ENCODE peak calls at places on chromosomes 4 and X, in four cellular contexts. One of them, this sample, is unnamed.

GRCh38 chrX:31545726-31546125 is 473.9 kb upstream of the FTHL17 start:
- DNase-seq in GM18507: no peak
- DNase-seq in stimulated activated naive B cell treated with anti-CD40 and anti-IgM and Interleukin-4, amounts not matched to agents 10 μg/mL and 1 μg/mL and 100 μg/mL, for 72 hours: no peak
- DNase-seq in fibroblast of pulmonary artery: no peak
- DNase-seq in this sample: no peak

GRCh38 chr4:151679247-151679646 is 81.6 kb downstream of the GATB start:
- DNase-seq in GM18507: no peak
- DNase-seq in stimulated activated naive B cell treated with anti-CD40 and anti-IgM and Interleukin-4, amounts not matched to agents 10 μg/mL and 1 μg/mL and 100 μg/mL, for 72 hours: no peak
- DNase-seq in fibroblast of pulmonary artery: no peak
- DNase-seq in this sample: no peak

GRCh38 chr4:171186700-171187099 is 626.5 kb upstream of the GALNTL6 start:
- DNase-seq in GM18507: no peak
- DNase-seq in stimulated activated naive B cell treated with anti-CD40 and anti-IgM and Interleukin-4, amounts not matched to agents 10 μg/mL and 1 μg/mL and 100 μg/mL, for 72 hours: no peak
- DNase-seq in fibroblast of pulmonary artery: no peak
- DNase-seq in this sample: peak

GRCh38 chr4:5758741-5759140 is 47.7 kb downstream of the EVC start:
- DNase-seq in GM18507: no peak
- DNase-seq in stimulated activated naive B cell treated with anti-CD40 and anti-IgM and Interleukin-4, amounts not matched to agents 10 μg/mL and 1 μg/mL and 100 μg/mL, for 72 hours: no peak
- DNase-seq in fibroblast of pulmonary artery: peak
- DNase-seq in this sample: no peak

GRCh38 chr4:139267301-139267700 is 12.7 kb downstream of the MGARP start:
- DNase-seq in GM18507: no peak
- DNase-seq in stimulated activated naive B cell treated with anti-CD40 and anti-IgM and Interleukin-4, amounts not matched to agents 10 μg/mL and 1 μg/mL and 100 μg/mL, for 72 hours: no peak
- DNase-seq in fibroblast of pulmonary artery: no peak
- DNase-seq in this sample: no peak

GRCh38 chrX:120668357-120668756 is 38.5 kb upstream of the C1GALT1C1 start:
- DNase-seq in GM18507: no peak
- DNase-seq in stimulated activated naive B cell treated with anti-CD40 and anti-IgM and Interleukin-4, amounts not matched to agents 10 μg/mL and 1 μg/mL and 100 μg/mL, for 72 hours: peak
- DNase-seq in fibroblast of pulmonary artery: no peak
- DNase-seq in this sample: no peak

GRCh38 chr4:95585016-95585695 is 36.4 kb upstream of the UNC5C start:
- DNase-seq in GM18507: no peak
- DNase-seq in stimulated activated naive B cell treated with anti-CD40 and anti-IgM and Interleukin-4, amounts not matched to agents 10 μg/mL and 1 μg/mL and 100 μg/mL, for 72 hours: no peak
- DNase-seq in fibroblast of pulmonary artery: no peak
- DNase-seq in this sample: no peak

GRCh38 chr4:12852338-12853307 is 631.5 kb downstream of the RAB28 start:
- DNase-seq in GM18507: no peak
- DNase-seq in stimulated activated naive B cell treated with anti-CD40 and anti-IgM and Interleukin-4, amounts not matched to agents 10 μg/mL and 1 μg/mL and 100 μg/mL, for 72 hours: no peak
- DNase-seq in fibroblast of pulmonary artery: peak
- DNase-seq in this sample: peak

GRCh38 chr4:59553063-59553738 is 1646.9 kb upstream of the ADGRL3 start:
- DNase-seq in GM18507: no peak
- DNase-seq in stimulated activated naive B cell treated with anti-CD40 and anti-IgM and Interleukin-4, amounts not matched to agents 10 μg/mL and 1 μg/mL and 100 μg/mL, for 72 hours: peak
- DNase-seq in fibroblast of pulmonary artery: peak
- DNase-seq in this sample: peak

GRCh38 chrX:110418857-110419249 is 60.2 kb downstream of the RTL9 start:
- DNase-seq in GM18507: no peak
- DNase-seq in stimulated activated naive B cell treated with anti-CD40 and anti-IgM and Interleukin-4, amounts not matched to agents 10 μg/mL and 1 μg/mL and 100 μg/mL, for 72 hours: no peak
- DNase-seq in fibroblast of pulmonary artery: peak
- DNase-seq in this sample: peak

GRCh38 chr4:24226667-24227066 is 336.8 kb upstream of the PPARGC1A start:
- DNase-seq in GM18507: no peak
- DNase-seq in stimulated activated naive B cell treated with anti-CD40 and anti-IgM and Interleukin-4, amounts not matched to agents 10 μg/mL and 1 μg/mL and 100 μg/mL, for 72 hours: no peak
- DNase-seq in fibroblast of pulmonary artery: no peak
- DNase-seq in this sample: no peak

GRCh38 chr4:138181288-138181687 is 60.9 kb downstream of the SLC7A11 start:
- DNase-seq in GM18507: no peak
- DNase-seq in stimulated activated naive B cell treated with anti-CD40 and anti-IgM and Interleukin-4, amounts not matched to agents 10 μg/mL and 1 μg/mL and 100 μg/mL, for 72 hours: no peak
- DNase-seq in fibroblast of pulmonary artery: peak
- DNase-seq in this sample: no peak

GRCh38 chr4:69489856-69490255 is 5.8 kb downstream of the UGT2B4 start:
- DNase-seq in GM18507: no peak
- DNase-seq in stimulated activated naive B cell treated with anti-CD40 and anti-IgM and Interleukin-4, amounts not matched to agents 10 μg/mL and 1 μg/mL and 100 μg/mL, for 72 hours: no peak
- DNase-seq in fibroblast of pulmonary artery: no peak
- DNase-seq in this sample: no peak

GRCh38 chr4:1748465-1748995 is 27.2 kb downstream of the TACC3 start:
- DNase-seq in GM18507: peak
- DNase-seq in stimulated activated naive B cell treated with anti-CD40 and anti-IgM and Interleukin-4, amounts not matched to agents 10 μg/mL and 1 μg/mL and 100 μg/mL, for 72 hours: peak
- DNase-seq in fibroblast of pulmonary artery: peak
- DNase-seq in this sample: peak

GRCh38 chr4:1336079-1336478 is 10.9 kb upstream of the UVSSA start:
- DNase-seq in GM18507: no peak
- DNase-seq in stimulated activated naive B cell treated with anti-CD40 and anti-IgM and Interleukin-4, amounts not matched to agents 10 μg/mL and 1 μg/mL and 100 μg/mL, for 72 hours: no peak
- DNase-seq in fibroblast of pulmonary artery: peak
- DNase-seq in this sample: no peak

GRCh38 chr4:20901851-20902250 is 201.6 kb downstream of the PACRGL start:
- DNase-seq in GM18507: no peak
- DNase-seq in stimulated activated naive B cell treated with anti-CD40 and anti-IgM and Interleukin-4, amounts not matched to agents 10 μg/mL and 1 μg/mL and 100 μg/mL, for 72 hours: no peak
- DNase-seq in fibroblast of pulmonary artery: no peak
- DNase-seq in this sample: no peak

GRCh38 chrX:2464677-2465166 is 36.1 kb downstream of the DHRSX start:
- DNase-seq in GM18507: no peak
- DNase-seq in stimulated activated naive B cell treated with anti-CD40 and anti-IgM and Interleukin-4, amounts not matched to agents 10 μg/mL and 1 μg/mL and 100 μg/mL, for 72 hours: no peak
- DNase-seq in fibroblast of pulmonary artery: no peak
- DNase-seq in this sample: no peak

GRCh38 chr4:107115185-107115847 is 79.2 kb upstream of the DKK2 start:
- DNase-seq in GM18507: no peak
- DNase-seq in stimulated activated naive B cell treated with anti-CD40 and anti-IgM and Interleukin-4, amounts not matched to agents 10 μg/mL and 1 μg/mL and 100 μg/mL, for 72 hours: no peak
- DNase-seq in fibroblast of pulmonary artery: peak
- DNase-seq in this sample: no peak

GRCh38 chr4:26015133-26015651 is 101.2 kb downstream of the SMIM20 start:
- DNase-seq in GM18507: no peak
- DNase-seq in stimulated activated naive B cell treated with anti-CD40 and anti-IgM and Interleukin-4, amounts not matched to agents 10 μg/mL and 1 μg/mL and 100 μg/mL, for 72 hours: no peak
- DNase-seq in fibroblast of pulmonary artery: peak
- DNase-seq in this sample: no peak

GRCh38 chrX:23661671-23662070 is 5.6 kb upstream of the PRDX4 start:
- DNase-seq in GM18507: no peak
- DNase-seq in stimulated activated naive B cell treated with anti-CD40 and anti-IgM and Interleukin-4, amounts not matched to agents 10 μg/mL and 1 μg/mL and 100 μg/mL, for 72 hours: no peak
- DNase-seq in fibroblast of pulmonary artery: no peak
- DNase-seq in this sample: no peak

GRCh38 chrX:109472939-109473713 is 8.8 kb downstream of the GUCY2F start:
- DNase-seq in GM18507: no peak
- DNase-seq in stimulated activated naive B cell treated with anti-CD40 and anti-IgM and Interleukin-4, amounts not matched to agents 10 μg/mL and 1 μg/mL and 100 μg/mL, for 72 hours: no peak
- DNase-seq in fibroblast of pulmonary artery: peak
- DNase-seq in this sample: peak

GRCh38 chrX:9134341-9134740 is 100.4 kb upstream of the FAM9B start:
- DNase-seq in GM18507: no peak
- DNase-seq in stimulated activated naive B cell treated with anti-CD40 and anti-IgM and Interleukin-4, amounts not matched to agents 10 μg/mL and 1 μg/mL and 100 μg/mL, for 72 hours: no peak
- DNase-seq in fibroblast of pulmonary artery: no peak
- DNase-seq in this sample: no peak

GRCh38 chr4:40189997-40190396 is 6.8 kb upstream of the RHOH start:
- DNase-seq in GM18507: no peak
- DNase-seq in stimulated activated naive B cell treated with anti-CD40 and anti-IgM and Interleukin-4, amounts not matched to agents 10 μg/mL and 1 μg/mL and 100 μg/mL, for 72 hours: no peak
- DNase-seq in fibroblast of pulmonary artery: no peak
- DNase-seq in this sample: no peak

GRCh38 chr4:121692261-121692660 is 4.5 kb downstream of the ANXA5 start:
- DNase-seq in GM18507: no peak
- DNase-seq in stimulated activated naive B cell treated with anti-CD40 and anti-IgM and Interleukin-4, amounts not matched to agents 10 μg/mL and 1 μg/mL and 100 μg/mL, for 72 hours: no peak
- DNase-seq in fibroblast of pulmonary artery: no peak
- DNase-seq in this sample: no peak

GRCh38 chrX:97057349-97057909 is 173.7 kb downstream of the RPA4 start:
- DNase-seq in GM18507: no peak
- DNase-seq in stimulated activated naive B cell treated with anti-CD40 and anti-IgM and Interleukin-4, amounts not matched to agents 10 μg/mL and 1 μg/mL and 100 μg/mL, for 72 hours: no peak
- DNase-seq in fibroblast of pulmonary artery: no peak
- DNase-seq in this sample: no peak

GRCh38 chr4:155433636-155434360 is 57.0 kb upstream of the MAP9 start:
- DNase-seq in GM18507: no peak
- DNase-seq in stimulated activated naive B cell treated with anti-CD40 and anti-IgM and Interleukin-4, amounts not matched to agents 10 μg/mL and 1 μg/mL and 100 μg/mL, for 72 hours: no peak
- DNase-seq in fibroblast of pulmonary artery: peak
- DNase-seq in this sample: no peak

GRCh38 chr4:155809835-155810234 is 51.0 kb downstream of the GUCY1B1 start:
- DNase-seq in GM18507: peak
- DNase-seq in stimulated activated naive B cell treated with anti-CD40 and anti-IgM and Interleukin-4, amounts not matched to agents 10 μg/mL and 1 μg/mL and 100 μg/mL, for 72 hours: peak
- DNase-seq in fibroblast of pulmonary artery: peak
- DNase-seq in this sample: peak

GRCh38 chr4:21136231-21136630 is 436.0 kb downstream of the PACRGL start:
- DNase-seq in GM18507: no peak
- DNase-seq in stimulated activated naive B cell treated with anti-CD40 and anti-IgM and Interleukin-4, amounts not matched to agents 10 μg/mL and 1 μg/mL and 100 μg/mL, for 72 hours: no peak
- DNase-seq in fibroblast of pulmonary artery: no peak
- DNase-seq in this sample: no peak

GRCh38 chrX:54043696-54044125 is 562 bp downstream of the PHF8 start:
- DNase-seq in GM18507: no peak
- DNase-seq in stimulated activated naive B cell treated with anti-CD40 and anti-IgM and Interleukin-4, amounts not matched to agents 10 μg/mL and 1 μg/mL and 100 μg/mL, for 72 hours: peak
- DNase-seq in fibroblast of pulmonary artery: peak
- DNase-seq in this sample: peak

GRCh38 chrX:48489892-48490291 is 13.9 kb downstream of the FTSJ1 start:
- DNase-seq in GM18507: no peak
- DNase-seq in stimulated activated naive B cell treated with anti-CD40 and anti-IgM and Interleukin-4, amounts not matched to agents 10 μg/mL and 1 μg/mL and 100 μg/mL, for 72 hours: no peak
- DNase-seq in fibroblast of pulmonary artery: no peak
- DNase-seq in this sample: no peak

GRCh38 chr4:87865960-87866598 is 33.3 kb downstream of the MEPE start:
- DNase-seq in GM18507: no peak
- DNase-seq in stimulated activated naive B cell treated with anti-CD40 and anti-IgM and Interleukin-4, amounts not matched to agents 10 μg/mL and 1 μg/mL and 100 μg/mL, for 72 hours: no peak
- DNase-seq in fibroblast of pulmonary artery: peak
- DNase-seq in this sample: peak

GRCh38 chr4:176788248-176788647 is 4.5 kb downstream of the VEGFC start:
- DNase-seq in GM18507: no peak
- DNase-seq in stimulated activated naive B cell treated with anti-CD40 and anti-IgM and Interleukin-4, amounts not matched to agents 10 μg/mL and 1 μg/mL and 100 μg/mL, for 72 hours: no peak
- DNase-seq in fibroblast of pulmonary artery: no peak
- DNase-seq in this sample: no peak

GRCh38 chr4:108117473-108118182 is 51.1 kb downstream of the LEF1 start:
- DNase-seq in GM18507: no peak
- DNase-seq in stimulated activated naive B cell treated with anti-CD40 and anti-IgM and Interleukin-4, amounts not matched to agents 10 μg/mL and 1 μg/mL and 100 μg/mL, for 72 hours: no peak
- DNase-seq in fibroblast of pulmonary artery: no peak
- DNase-seq in this sample: peak

GRCh38 chr4:30380404-30380998 is 339.7 kb upstream of the PCDH7 start:
- DNase-seq in GM18507: no peak
- DNase-seq in stimulated activated naive B cell treated with anti-CD40 and anti-IgM and Interleukin-4, amounts not matched to agents 10 μg/mL and 1 μg/mL and 100 μg/mL, for 72 hours: peak
- DNase-seq in fibroblast of pulmonary artery: peak
- DNase-seq in this sample: peak